ENCODE peak calls at places on chromosome 16, in six cellular contexts. J is GM12891, L is prostate gland, S is heart left ventricle, O is IMR-90, D is H1. Q is an unnamed sample.

GRCh38 chr16:4288148-4288921 is 15.5 kb upstream of the TFAP4 start:
- DNase-seq in J (peak; percentile 95), L (peak; percentile 70), S (peak; percentile 74), O (peak; percentile 82), D (peak; percentile 98), Q (peak; percentile 73)

GRCh38 chr16:86772671-86773338 is 194.5 kb downstream of the FOXL1 start:
- DNase-seq in J (no peak), L (no peak), S (no peak), O (peak; percentile 58), D (no peak), Q (no peak)

GRCh38 chr16:68332411-68333121 is 21.7 kb downstream of the PRMT7 start:
- DNase-seq in J (no peak), L (no peak), S (peak; percentile 64), O (peak; percentile 52), D (no peak), Q (no peak)

GRCh38 chr16:9102379-9102778 is 10.9 kb downstream of the HAPSTR1 start:
- DNase-seq in J (no peak), L (no peak), S (no peak), O (peak; percentile 97), D (no peak), Q (peak; percentile 18)

GRCh38 chr16:2818278-2818876 is 1.3 kb downstream of the PRSS21 start:
- DNase-seq in J (no peak), L (no peak), S (no peak), O (no peak), D (no peak), Q (no peak)

GRCh38 chr16:27803775-27804549 is 254.0 kb downstream of the KATNIP start:
- DNase-seq in J (no peak), L (no peak), S (no peak), O (no peak), D (no peak), Q (no peak)

GRCh38 chr16:53872248-53873221 is 168.6 kb downstream of the FTO start:
- DNase-seq in J (no peak), L (no peak), S (no peak), O (peak; percentile 93), D (no peak), Q (no peak)

GRCh38 chr16:15689290-15689689 is 39.2 kb downstream of the NDE1 start:
- DNase-seq in J (no peak), L (no peak), S (no peak), O (peak; percentile 49), D (no peak), Q (no peak)

DNA sequence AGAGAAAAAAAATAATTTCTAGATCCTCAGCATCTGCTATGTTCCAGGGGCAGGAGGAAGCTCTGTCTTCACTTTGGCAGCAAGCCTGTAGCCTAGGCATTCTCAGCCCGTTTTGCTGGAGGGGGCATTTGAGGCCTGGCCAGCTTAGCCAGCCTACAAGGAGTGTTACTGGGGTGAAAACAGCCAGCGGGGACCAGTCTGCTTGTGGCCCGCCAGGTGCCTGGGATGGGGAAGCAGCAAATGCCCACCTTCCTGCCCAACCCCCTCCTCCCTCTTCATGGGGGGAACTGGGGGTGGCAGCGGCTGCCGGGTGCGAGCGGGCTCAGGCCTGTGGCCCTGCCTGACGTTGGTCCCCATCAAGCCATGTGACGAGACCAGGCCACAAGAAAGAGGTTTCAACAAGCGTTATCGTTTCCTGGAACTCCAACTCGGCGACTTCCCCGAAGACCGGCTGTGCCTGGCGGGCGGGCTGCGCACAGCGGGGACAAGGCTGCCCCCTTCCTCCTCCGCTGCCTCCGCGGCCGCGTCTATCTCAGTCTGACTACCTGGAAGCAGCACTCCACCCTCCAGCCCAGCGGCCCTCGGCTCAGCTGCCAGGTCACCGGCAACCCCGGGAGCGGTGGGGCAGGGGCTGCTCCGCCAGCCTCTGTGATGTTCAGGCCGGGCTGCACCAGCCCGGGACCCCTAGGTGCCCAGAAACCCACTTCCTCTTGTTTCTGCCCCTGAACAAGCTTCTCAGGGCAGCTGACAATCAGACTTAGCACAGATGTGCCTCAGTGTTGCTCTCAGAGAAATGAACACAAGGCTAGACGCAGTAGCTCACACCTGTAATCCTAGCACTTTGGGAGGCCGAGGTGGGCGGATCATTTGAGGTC is 22.9 kb downstream of the SOCS1 start:
- DNase-seq in J (peak; percentile 63), L (no peak), S (peak; percentile 37), O (no peak), D (peak; percentile 69), Q (peak; percentile 88)
- TF ChIP-seq POLR2A in J (no peak), L (no peak), S (no peak), O (no peak), D (no peak), Q (peak; percentile 80)

DNA sequence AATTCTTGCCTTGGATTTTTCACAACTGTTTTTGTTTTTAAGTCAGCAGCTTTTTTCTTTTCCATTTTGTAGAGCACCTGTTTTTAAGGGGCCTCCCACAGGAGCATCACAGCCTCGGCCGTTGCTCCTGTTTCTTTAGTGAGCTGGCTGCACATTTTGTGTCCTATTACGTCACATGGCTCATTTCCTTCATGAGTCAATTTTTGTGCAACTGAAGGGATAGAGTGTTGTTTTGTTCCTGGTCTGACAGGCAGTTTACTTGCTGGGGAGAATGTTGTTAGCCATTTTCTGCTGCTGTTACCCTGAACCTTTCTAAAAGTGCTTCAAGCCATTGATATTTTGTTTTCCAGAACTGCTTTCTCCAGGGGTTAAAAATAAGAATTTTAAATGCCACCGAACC is 45.0 kb upstream of the CRISPLD2 start:
- DNase-seq in J (no peak), L (no peak), S (no peak), O (peak; percentile 98), D (no peak), Q (no peak)
- TF ChIP-seq POLR2A in J (no peak), L (no peak), S (no peak), O (no peak), D (no peak), Q (no peak)

DNA sequence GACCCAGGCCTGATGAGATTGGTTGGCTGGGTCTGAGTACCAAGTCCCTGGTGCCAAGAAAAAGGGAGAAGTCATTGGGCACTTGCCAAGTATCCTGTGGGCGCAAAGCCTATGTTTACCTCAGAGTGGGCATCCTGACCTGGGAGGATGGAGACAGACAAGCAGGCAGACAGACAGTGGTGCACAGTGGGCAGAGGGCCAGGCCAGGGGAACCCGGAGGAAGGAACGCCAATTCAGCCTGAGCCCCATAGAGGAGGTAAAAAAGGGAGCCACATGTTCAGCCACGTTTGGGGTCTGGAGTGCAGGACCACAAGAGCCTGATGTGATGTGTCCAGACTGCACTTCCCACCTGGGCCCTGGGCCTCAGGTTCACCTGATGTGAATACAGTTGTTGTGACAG is 5.4 kb downstream of the PHKG2 start:
- DNase-seq in J (no peak), L (no peak), S (no peak), O (no peak), D (no peak), Q (no peak)
- TF ChIP-seq POLR2A in J (no peak), L (no peak), S (no peak), O (no peak), D (no peak), Q (no peak)

GRCh38 chr16:57628008-57628781 is at the start of gene ADGRG1:
- DNase-seq in J (peak; percentile 46), L (peak; percentile 70), S (peak; percentile 80), O (peak; percentile 97), D (peak; percentile 72), Q (peak; percentile 88)
- TF ChIP-seq POLR2A in J (no peak), L (peak; percentile 81), S (no peak), O (peak; percentile 47), D (no peak), Q (peak; percentile 79)

DNA sequence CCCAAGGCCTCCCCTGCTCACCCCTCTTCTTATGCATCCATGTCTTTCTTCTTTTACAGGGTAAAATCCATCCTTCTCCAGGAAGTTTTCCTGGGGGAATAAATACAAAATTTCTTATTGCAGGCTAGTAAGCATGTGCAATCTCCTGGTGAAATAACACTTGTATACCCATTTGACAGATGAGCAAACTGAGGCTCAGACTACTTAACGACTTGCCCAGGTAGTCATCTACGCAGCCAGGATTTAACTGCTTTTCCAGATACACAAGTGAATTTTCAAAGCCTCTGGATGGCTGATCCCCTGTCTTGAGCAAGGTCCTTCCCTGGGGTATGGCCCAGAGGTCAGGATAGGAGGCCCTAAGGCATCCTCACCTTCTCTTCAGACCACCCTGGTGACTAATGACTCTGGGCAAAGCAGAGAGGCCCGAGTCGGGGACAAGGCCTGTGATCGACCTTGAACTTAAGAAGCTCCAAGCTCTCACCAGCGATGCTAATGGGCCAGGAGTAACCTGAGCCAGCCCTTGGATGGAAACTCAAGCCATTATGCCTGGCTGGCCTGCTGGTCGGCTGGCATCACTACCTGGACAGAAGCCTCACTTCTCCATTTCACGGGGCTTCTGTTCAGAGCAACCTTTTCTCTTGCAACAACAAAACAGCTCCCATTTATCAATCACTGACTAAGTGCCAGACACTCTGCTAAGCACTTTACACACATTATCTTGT is 33.1 kb downstream of the ZNF423 start:
- DNase-seq in J (no peak), L (no peak), S (no peak), O (no peak), D (no peak), Q (no peak)
- TF ChIP-seq POLR2A in J (no peak), L (no peak), S (no peak), O (no peak), D (no peak), Q (no peak)

DNA sequence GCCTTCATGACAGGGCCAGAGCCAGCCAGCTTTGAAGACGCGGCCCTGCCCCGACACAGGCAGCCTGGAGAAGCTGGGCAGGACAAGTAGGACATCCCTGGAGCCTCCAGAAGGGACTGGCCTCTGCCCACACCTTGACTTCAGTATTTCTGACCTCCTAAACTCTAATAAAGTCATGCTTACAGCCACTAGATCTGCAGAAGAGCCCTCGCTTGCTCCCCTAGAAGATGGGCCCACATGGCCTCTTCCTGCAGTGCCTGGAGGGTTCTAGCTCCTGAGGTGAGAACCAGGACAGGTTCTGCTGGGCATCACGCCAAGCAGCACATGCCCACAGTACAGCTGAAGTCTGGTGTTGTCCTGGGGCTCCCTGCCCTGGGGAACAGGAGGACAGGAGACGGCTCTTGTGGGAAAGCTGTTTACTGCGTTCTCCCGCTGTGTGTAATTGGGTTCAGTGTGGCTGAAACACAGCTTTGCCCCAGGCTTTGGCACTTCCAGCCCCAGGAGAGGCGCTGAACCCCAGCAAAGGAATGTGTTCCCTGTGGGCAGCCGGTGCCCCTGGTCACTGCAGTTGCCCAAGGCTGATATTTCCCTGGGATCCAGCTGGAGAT is 2.6 kb downstream of the APRT start:
- DNase-seq in J (no peak), L (no peak), S (no peak), O (no peak), D (no peak), Q (no peak)
- TF ChIP-seq POLR2A in J (peak; percentile 46), L (no peak), S (no peak), O (no peak), D (peak; percentile 50), Q (no peak)

DNA sequence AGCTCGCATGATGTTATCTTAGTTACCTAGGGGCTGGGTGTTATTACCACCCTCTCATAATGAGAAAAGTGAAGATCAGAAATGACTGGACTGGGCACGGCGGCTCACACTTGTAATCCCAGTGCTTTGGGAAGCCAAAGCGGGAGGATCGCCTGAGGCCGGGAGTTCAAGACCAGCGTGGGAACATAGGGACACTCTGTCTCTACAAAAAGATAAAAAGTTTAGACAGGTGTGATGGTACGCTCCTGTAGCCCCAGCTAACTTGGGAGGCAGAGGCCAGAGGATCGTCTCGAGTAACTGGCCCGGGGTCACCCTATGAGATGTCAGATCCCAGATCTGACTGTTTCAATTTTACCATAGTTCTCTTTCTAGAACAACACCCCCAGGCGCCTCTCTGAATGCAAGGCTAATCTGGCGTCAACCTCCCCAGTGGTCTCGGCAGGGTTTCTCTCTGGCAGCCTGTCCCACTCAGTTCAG is 1.9 kb upstream of the CCDC102A start:
- DNase-seq in J (no peak), L (no peak), S (no peak), O (no peak), D (peak; percentile 33), Q (no peak)
- TF ChIP-seq POLR2A in J (no peak), L (no peak), S (no peak), O (no peak), D (no peak), Q (no peak)

Q was measured in erythroblast.